ENCODE peak calls at places on chromosome 5, in five cellular contexts. One of them, this sample, is unnamed.

GRCh38 chr5:134584662-134585061 is 48.0 kb downstream of the SAR1B start:
- DNase-seq in HEK293T: no peak
- DNase-seq in Panc1: no peak
- DNase-seq in hypothalamus: no peak
- DNase-seq in endothelial cell: no peak
- DNase-seq in this sample: no peak

GRCh38 chr5:10533218-10533617 is 30.7 kb upstream of the ANKRD33B start:
- DNase-seq in HEK293T: no peak
- DNase-seq in Panc1: no peak
- DNase-seq in endothelial cell: no peak
- DNase-seq in hypothalamus: no peak
- DNase-seq in this sample: no peak

GRCh38 chr5:1952456-1953099 is 69.9 kb upstream of the IRX4 start:
- DNase-seq in Panc1: no peak
- DNase-seq in endothelial cell: peak
- DNase-seq in HEK293T: no peak
- DNase-seq in hypothalamus: no peak
- DNase-seq in this sample: no peak

GRCh38 chr5:61559722-61560121 is 227.7 kb downstream of the ZSWIM6 start:
- DNase-seq in HEK293T: no peak
- DNase-seq in Panc1: no peak
- DNase-seq in hypothalamus: no peak
- DNase-seq in endothelial cell: no peak
- DNase-seq in this sample: no peak

GRCh38 chr5:132473019-132473531 is 17.5 kb downstream of the IRF1 start:
- DNase-seq in endothelial cell: no peak
- DNase-seq in hypothalamus: no peak
- DNase-seq in Panc1: no peak
- DNase-seq in HEK293T: no peak
- DNase-seq in this sample: no peak

GRCh38 chr5:1073239-1074102 is 38.4 kb downstream of the SLC12A7 start:
- DNase-seq in Panc1: no peak
- DNase-seq in hypothalamus: no peak
- DNase-seq in HEK293T: no peak
- DNase-seq in endothelial cell: no peak
- DNase-seq in this sample: no peak

GRCh38 chr5:10585120-10585915 is 21.4 kb downstream of the ANKRD33B start:
- DNase-seq in HEK293T: peak
- DNase-seq in endothelial cell: no peak
- DNase-seq in hypothalamus: no peak
- DNase-seq in Panc1: no peak
- DNase-seq in this sample: no peak

GRCh38 chr5:61333351-61334223 is 1.5 kb downstream of the ZSWIM6 start:
- DNase-seq in HEK293T: no peak
- DNase-seq in Panc1: no peak
- DNase-seq in hypothalamus: no peak
- DNase-seq in endothelial cell: peak
- DNase-seq in this sample: peak

GRCh38 chr5:58680503-58680902 is 97.6 kb downstream of the RAB3C start:
- DNase-seq in HEK293T: no peak
- DNase-seq in endothelial cell: no peak
- DNase-seq in hypothalamus: no peak
- DNase-seq in Panc1: no peak
- DNase-seq in this sample: no peak

GRCh38 chr5:1409386-1410110 is 35.7 kb downstream of the SLC6A3 start:
- DNase-seq in endothelial cell: peak
- DNase-seq in hypothalamus: no peak
- DNase-seq in HEK293T: peak
- DNase-seq in Panc1: no peak
- DNase-seq in this sample: no peak

GRCh38 chr5:125317546-125317995 is 571.1 kb upstream of the ZNF608 start:
- DNase-seq in endothelial cell: no peak
- DNase-seq in hypothalamus: no peak
- DNase-seq in HEK293T: no peak
- DNase-seq in Panc1: no peak
- DNase-seq in this sample: no peak

GRCh38 chr5:55914971-55915370 is 63.8 kb downstream of the IL31RA start:
- DNase-seq in HEK293T: no peak
- DNase-seq in hypothalamus: no peak
- DNase-seq in endothelial cell: no peak
- DNase-seq in Panc1: no peak
- DNase-seq in this sample: no peak

GRCh38 chr5:116130471-116130870 is 45.6 kb downstream of the COMMD10 start:
- DNase-seq in Panc1: no peak
- DNase-seq in hypothalamus: no peak
- DNase-seq in endothelial cell: no peak
- DNase-seq in HEK293T: no peak
- DNase-seq in this sample: no peak

GRCh38 chr5:27592231-27592630 is 553.8 kb upstream of the CDH9 start:
- DNase-seq in Panc1: no peak
- DNase-seq in hypothalamus: no peak
- DNase-seq in endothelial cell: no peak
- DNase-seq in HEK293T: no peak
- DNase-seq in this sample: no peak